ENCODE peak calls at places on chromosomes 13 and 19, in eight cellular contexts. One of them, this sample, is unnamed.

GRCh38 chr19:56125806-56126590 is 4.9 kb upstream of the ZNF787 start:
- DNase-seq in CD8-positive, alpha-beta memory T cell: no peak
- DNase-seq in Peyer's patch: no peak
- DNase-seq in CD4-positive, alpha-beta memory T cell: no peak
- DNase-seq in dorsolateral prefrontal cortex: no peak
- DNase-seq in sigmoid colon: no peak
- DNase-seq in OCI-LY7: no peak
- DNase-seq in lower lobe of right lung: no peak
- DNase-seq in this sample: no peak

GRCh38 chr19:17246681-17247425 is 1.1 kb upstream of the NR2F6 start:
- DNase-seq in CD8-positive, alpha-beta memory T cell: no peak
- DNase-seq in OCI-LY7: no peak
- DNase-seq in Peyer's patch: no peak
- DNase-seq in sigmoid colon: no peak
- DNase-seq in dorsolateral prefrontal cortex: no peak
- DNase-seq in lower lobe of right lung: peak; percentile 66
- DNase-seq in CD4-positive, alpha-beta memory T cell: no peak
- DNase-seq in this sample: no peak

GRCh38 chr13:94454906-94455305 is 24.6 kb downstream of the DCT start:
- DNase-seq in lower lobe of right lung: no peak
- DNase-seq in CD8-positive, alpha-beta memory T cell: no peak
- DNase-seq in Peyer's patch: no peak
- DNase-seq in dorsolateral prefrontal cortex: no peak
- DNase-seq in sigmoid colon: no peak
- DNase-seq in CD4-positive, alpha-beta memory T cell: no peak
- DNase-seq in OCI-LY7: no peak
- DNase-seq in this sample: no peak

GRCh38 chr19:4536798-4537197 is 1.8 kb upstream of the PLIN5 start:
- DNase-seq in lower lobe of right lung: no peak
- DNase-seq in Peyer's patch: no peak
- DNase-seq in OCI-LY7: no peak
- DNase-seq in CD4-positive, alpha-beta memory T cell: no peak
- DNase-seq in CD8-positive, alpha-beta memory T cell: no peak
- DNase-seq in dorsolateral prefrontal cortex: no peak
- DNase-seq in sigmoid colon: no peak
- DNase-seq in this sample: no peak

GRCh38 chr13:73056054-73056962 is 2.5 kb upstream of the KLF5 start:
- DNase-seq in dorsolateral prefrontal cortex: no peak
- DNase-seq in lower lobe of right lung: no peak
- DNase-seq in OCI-LY7: no peak
- DNase-seq in sigmoid colon: no peak
- DNase-seq in Peyer's patch: no peak
- DNase-seq in CD4-positive, alpha-beta memory T cell: no peak
- DNase-seq in CD8-positive, alpha-beta memory T cell: no peak
- DNase-seq in this sample: no peak

GRCh38 chr13:57557979-57558529 is 73.5 kb upstream of the PCDH17 start:
- DNase-seq in sigmoid colon: no peak
- DNase-seq in CD4-positive, alpha-beta memory T cell: no peak
- DNase-seq in dorsolateral prefrontal cortex: no peak
- DNase-seq in Peyer's patch: no peak
- DNase-seq in OCI-LY7: peak; percentile 17
- DNase-seq in CD8-positive, alpha-beta memory T cell: no peak
- DNase-seq in lower lobe of right lung: no peak
- DNase-seq in this sample: no peak

GRCh38 chr19:10416380-10417257 is 3.7 kb upstream of the PDE4A start:
- DNase-seq in Peyer's patch: peak; percentile 88
- DNase-seq in sigmoid colon: peak; percentile 86
- DNase-seq in CD8-positive, alpha-beta memory T cell: peak; percentile 97
- DNase-seq in lower lobe of right lung: peak; percentile 91
- DNase-seq in OCI-LY7: peak; percentile 97
- DNase-seq in dorsolateral prefrontal cortex: peak; percentile 82
- DNase-seq in CD4-positive, alpha-beta memory T cell: peak; percentile 98
- DNase-seq in this sample: peak; percentile 96

GRCh38 chr19:582497-583197 is 7.0 kb upstream of the HCN2 start:
- DNase-seq in CD4-positive, alpha-beta memory T cell: no peak
- DNase-seq in sigmoid colon: no peak
- DNase-seq in lower lobe of right lung: no peak
- DNase-seq in Peyer's patch: no peak
- DNase-seq in dorsolateral prefrontal cortex: no peak
- DNase-seq in CD8-positive, alpha-beta memory T cell: no peak
- DNase-seq in OCI-LY7: no peak
- DNase-seq in this sample: no peak

DNA sequence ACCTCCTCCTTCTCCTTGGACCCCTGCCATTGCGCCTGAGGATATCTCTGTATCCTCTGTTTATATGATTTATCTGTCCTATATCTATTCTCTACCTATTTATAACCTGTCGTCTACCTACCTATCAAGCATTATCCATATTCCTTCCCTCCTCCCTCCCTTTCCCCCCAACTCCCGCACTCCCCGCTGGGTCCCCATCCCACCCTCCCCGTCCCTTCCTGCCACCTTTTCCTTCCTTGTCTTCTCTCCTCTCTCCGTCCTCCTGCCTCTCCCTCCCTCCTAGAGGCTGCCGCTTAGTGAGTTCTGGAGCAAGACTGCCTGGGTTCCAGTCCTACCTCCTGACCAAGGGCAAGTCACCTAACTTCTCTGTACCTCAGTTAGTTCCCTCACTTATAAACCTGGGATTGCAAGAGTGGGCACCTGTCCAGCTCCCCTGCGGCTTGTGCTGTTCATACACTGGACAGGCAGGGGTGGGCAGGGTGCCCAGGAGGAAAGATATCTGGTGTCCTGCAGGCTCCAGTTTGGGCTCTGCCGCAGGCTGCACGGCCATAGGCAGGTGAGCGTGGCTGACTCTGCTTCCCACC is 16.1 kb downstream of the TTYH1 start:
- DNase-seq in Peyer's patch: no peak
- DNase-seq in OCI-LY7: no peak
- DNase-seq in dorsolateral prefrontal cortex: no peak
- DNase-seq in CD4-positive, alpha-beta memory T cell: no peak
- DNase-seq in sigmoid colon: no peak
- DNase-seq in CD8-positive, alpha-beta memory T cell: no peak
- DNase-seq in lower lobe of right lung: peak; percentile 84
- DNase-seq in this sample: no peak
- H3K4me3 ChIP-seq in Peyer's patch: no peak overlapping the region
- H3K4me3 ChIP-seq in OCI-LY7: no peak overlapping the region
- H3K4me3 ChIP-seq in dorsolateral prefrontal cortex: no peak overlapping the region
- H3K4me3 ChIP-seq in CD4-positive, alpha-beta memory T cell: no peak overlapping the region
- H3K4me3 ChIP-seq in sigmoid colon: peak overlapping the region; percentile 35
- H3K4me3 ChIP-seq in CD8-positive, alpha-beta memory T cell: no peak overlapping the region
- H3K4me3 ChIP-seq in lower lobe of right lung: peak overlapping the region; percentile 39
- H3K4me3 ChIP-seq in this sample: no peak overlapping the region

GRCh38 chr19:2477732-2478191 is 1.8 kb downstream of the GADD45B start:
- DNase-seq in CD8-positive, alpha-beta memory T cell: peak; percentile 59
- DNase-seq in Peyer's patch: peak; percentile 51
- DNase-seq in dorsolateral prefrontal cortex: no peak
- DNase-seq in CD4-positive, alpha-beta memory T cell: no peak
- DNase-seq in lower lobe of right lung: peak; percentile 55
- DNase-seq in OCI-LY7: peak; percentile 69
- DNase-seq in sigmoid colon: peak; percentile 81
- DNase-seq in this sample: peak; percentile 45
- H3K27ac ChIP-seq in CD8-positive, alpha-beta memory T cell: peak overlapping the region; percentile 83
- H3K27ac ChIP-seq in Peyer's patch: peak overlapping the region; percentile 78
- H3K27ac ChIP-seq in dorsolateral prefrontal cortex: peak overlapping the region; percentile 86
- H3K27ac ChIP-seq in CD4-positive, alpha-beta memory T cell: peak overlapping the region; percentile 76
- H3K27ac ChIP-seq in lower lobe of right lung: peak overlapping the region; percentile 89
- H3K27ac ChIP-seq in OCI-LY7: peak overlapping the region; percentile 91
- H3K27ac ChIP-seq in sigmoid colon: peak overlapping the region; percentile 94
- H3K27ac ChIP-seq in this sample: peak overlapping the region; percentile 85

GRCh38 chr19:13972368-13973155 is 20.3 kb downstream of the DCAF15 start:
- DNase-seq in dorsolateral prefrontal cortex: no peak
- DNase-seq in CD8-positive, alpha-beta memory T cell: no peak
- DNase-seq in OCI-LY7: no peak
- DNase-seq in sigmoid colon: no peak
- DNase-seq in Peyer's patch: no peak
- DNase-seq in lower lobe of right lung: no peak
- DNase-seq in CD4-positive, alpha-beta memory T cell: no peak
- DNase-seq in this sample: no peak

GRCh38 chr19:13975870-13976269 is 23.6 kb downstream of the DCAF15 start:
- DNase-seq in dorsolateral prefrontal cortex: no peak
- DNase-seq in CD4-positive, alpha-beta memory T cell: no peak
- DNase-seq in Peyer's patch: no peak
- DNase-seq in lower lobe of right lung: no peak
- DNase-seq in sigmoid colon: no peak
- DNase-seq in CD8-positive, alpha-beta memory T cell: no peak
- DNase-seq in OCI-LY7: no peak
- DNase-seq in this sample: no peak

GRCh38 chr19:13976446-13976845 is 24.1 kb downstream of the DCAF15 start:
- DNase-seq in dorsolateral prefrontal cortex: no peak
- DNase-seq in CD8-positive, alpha-beta memory T cell: no peak
- DNase-seq in Peyer's patch: no peak
- DNase-seq in lower lobe of right lung: no peak
- DNase-seq in CD4-positive, alpha-beta memory T cell: no peak
- DNase-seq in OCI-LY7: no peak
- DNase-seq in sigmoid colon: no peak
- DNase-seq in this sample: no peak

GRCh38 chr19:13977803-13978202 is 25.5 kb downstream of the DCAF15 start:
- DNase-seq in lower lobe of right lung: no peak
- DNase-seq in sigmoid colon: no peak
- DNase-seq in OCI-LY7: no peak
- DNase-seq in Peyer's patch: no peak
- DNase-seq in CD8-positive, alpha-beta memory T cell: no peak
- DNase-seq in dorsolateral prefrontal cortex: no peak
- DNase-seq in CD4-positive, alpha-beta memory T cell: no peak
- DNase-seq in this sample: no peak

DNA sequence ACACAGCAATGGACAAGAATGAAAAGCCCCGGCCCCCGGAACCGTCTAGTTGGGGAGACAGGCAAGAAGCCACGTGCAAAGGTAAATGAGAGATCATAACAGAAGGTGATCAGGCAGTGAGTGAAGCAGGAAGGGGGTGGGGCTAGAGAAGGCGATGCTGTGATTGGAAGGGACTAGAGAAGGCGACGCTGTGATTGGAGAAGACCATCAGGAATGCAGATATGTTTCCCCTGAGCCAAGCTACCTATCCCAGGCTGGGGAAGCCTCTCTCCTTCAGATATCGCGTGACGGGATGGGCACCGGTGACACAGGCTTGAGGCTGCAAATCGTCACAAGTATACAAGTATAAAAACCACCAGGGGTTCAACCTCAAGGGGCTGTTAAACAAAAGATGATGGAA is 21.8 kb downstream of the DCAF15 start:
- DNase-seq in dorsolateral prefrontal cortex: no peak
- DNase-seq in CD8-positive, alpha-beta memory T cell: no peak
- DNase-seq in sigmoid colon: no peak
- DNase-seq in lower lobe of right lung: no peak
- DNase-seq in CD4-positive, alpha-beta memory T cell: no peak
- DNase-seq in OCI-LY7: peak; percentile 84
- DNase-seq in Peyer's patch: no peak
- DNase-seq in this sample: no peak
- H3K4me3 ChIP-seq in dorsolateral prefrontal cortex: no peak overlapping the region
- H3K4me3 ChIP-seq in CD8-positive, alpha-beta memory T cell: no peak overlapping the region
- H3K4me3 ChIP-seq in sigmoid colon: no peak overlapping the region
- H3K4me3 ChIP-seq in lower lobe of right lung: no peak overlapping the region
- H3K4me3 ChIP-seq in CD4-positive, alpha-beta memory T cell: no peak overlapping the region
- H3K4me3 ChIP-seq in OCI-LY7: no peak overlapping the region
- H3K4me3 ChIP-seq in Peyer's patch: no peak overlapping the region
- H3K4me3 ChIP-seq in this sample: no peak overlapping the region

GRCh38 chr13:44474122-44474910 is 100.7 kb downstream of the SERP2 start:
- DNase-seq in dorsolateral prefrontal cortex: no peak
- DNase-seq in Peyer's patch: no peak
- DNase-seq in lower lobe of right lung: no peak
- DNase-seq in CD4-positive, alpha-beta memory T cell: no peak
- DNase-seq in CD8-positive, alpha-beta memory T cell: no peak
- DNase-seq in OCI-LY7: no peak
- DNase-seq in sigmoid colon: no peak
- DNase-seq in this sample: no peak

GRCh38 chr13:44470623-44471562 is 97.3 kb downstream of the SERP2 start:
- DNase-seq in OCI-LY7: peak; percentile 57
- DNase-seq in CD4-positive, alpha-beta memory T cell: no peak
- DNase-seq in CD8-positive, alpha-beta memory T cell: no peak
- DNase-seq in dorsolateral prefrontal cortex: no peak
- DNase-seq in Peyer's patch: no peak
- DNase-seq in sigmoid colon: no peak
- DNase-seq in lower lobe of right lung: no peak
- DNase-seq in this sample: no peak

DNA sequence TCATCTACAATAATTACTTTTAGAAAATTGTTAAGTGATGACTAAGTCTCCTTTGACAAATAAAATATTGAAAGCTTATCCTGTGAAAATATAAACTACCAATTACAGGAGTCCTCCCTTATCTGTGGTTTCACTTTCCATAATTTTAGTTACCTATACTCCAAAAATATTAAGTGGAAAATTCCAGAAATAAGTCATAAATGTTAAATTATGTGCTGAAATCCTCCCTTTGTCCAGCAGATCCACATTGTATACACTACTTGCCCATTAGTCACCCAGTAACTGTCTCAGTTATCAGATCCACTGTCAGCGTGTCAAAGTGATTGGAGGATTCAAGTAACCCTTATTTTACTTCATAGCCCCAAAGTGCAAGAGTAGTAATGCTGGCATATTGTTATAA is 98.1 kb downstream of the SERP2 start:
- DNase-seq in CD8-positive, alpha-beta memory T cell: no peak
- DNase-seq in CD4-positive, alpha-beta memory T cell: no peak
- DNase-seq in Peyer's patch: no peak
- DNase-seq in sigmoid colon: no peak
- DNase-seq in OCI-LY7: no peak
- DNase-seq in lower lobe of right lung: no peak
- DNase-seq in dorsolateral prefrontal cortex: no peak
- DNase-seq in this sample: no peak
- H3K27ac ChIP-seq in CD8-positive, alpha-beta memory T cell: no peak overlapping the region
- H3K27ac ChIP-seq in CD4-positive, alpha-beta memory T cell: no peak overlapping the region
- H3K27ac ChIP-seq in Peyer's patch: no peak overlapping the region
- H3K27ac ChIP-seq in sigmoid colon: no peak overlapping the region
- H3K27ac ChIP-seq in OCI-LY7: no peak overlapping the region
- H3K27ac ChIP-seq in lower lobe of right lung: no peak overlapping the region
- H3K27ac ChIP-seq in dorsolateral prefrontal cortex: no peak overlapping the region
- H3K27ac ChIP-seq in this sample: no peak overlapping the region

GRCh38 chr19:57324992-57325391 is 4.7 kb downstream of the ZNF543 start:
- DNase-seq in lower lobe of right lung: no peak
- DNase-seq in Peyer's patch: no peak
- DNase-seq in dorsolateral prefrontal cortex: no peak
- DNase-seq in sigmoid colon: no peak
- DNase-seq in CD4-positive, alpha-beta memory T cell: no peak
- DNase-seq in CD8-positive, alpha-beta memory T cell: no peak
- DNase-seq in OCI-LY7: no peak
- DNase-seq in this sample: no peak

GRCh38 chr19:57327993-57328392 is 7.7 kb downstream of the ZNF543 start:
- DNase-seq in OCI-LY7: no peak
- DNase-seq in CD4-positive, alpha-beta memory T cell: no peak
- DNase-seq in sigmoid colon: no peak
- DNase-seq in lower lobe of right lung: no peak
- DNase-seq in dorsolateral prefrontal cortex: no peak
- DNase-seq in CD8-positive, alpha-beta memory T cell: no peak
- DNase-seq in Peyer's patch: no peak
- DNase-seq in this sample: no peak
- H3K4me3 ChIP-seq in OCI-LY7: no peak overlapping the region
- H3K4me3 ChIP-seq in CD4-positive, alpha-beta memory T cell: no peak overlapping the region
- H3K4me3 ChIP-seq in sigmoid colon: no peak overlapping the region
- H3K4me3 ChIP-seq in lower lobe of right lung: no peak overlapping the region
- H3K4me3 ChIP-seq in dorsolateral prefrontal cortex: no peak overlapping the region
- H3K4me3 ChIP-seq in CD8-positive, alpha-beta memory T cell: no peak overlapping the region
- H3K4me3 ChIP-seq in Peyer's patch: no peak overlapping the region
- H3K4me3 ChIP-seq in this sample: no peak overlapping the region

GRCh38 chr13:43579321-43579720 is 207.5 kb downstream of the ENOX1 start:
- DNase-seq in lower lobe of right lung: no peak
- DNase-seq in OCI-LY7: no peak
- DNase-seq in dorsolateral prefrontal cortex: no peak
- DNase-seq in CD8-positive, alpha-beta memory T cell: no peak
- DNase-seq in CD4-positive, alpha-beta memory T cell: no peak
- DNase-seq in sigmoid colon: no peak
- DNase-seq in Peyer's patch: no peak
- DNase-seq in this sample: no peak
- H3K27ac ChIP-seq in lower lobe of right lung: no peak overlapping the region
- H3K27ac ChIP-seq in OCI-LY7: no peak overlapping the region
- H3K27ac ChIP-seq in dorsolateral prefrontal cortex: peak overlapping the region; percentile 83
- H3K27ac ChIP-seq in CD8-positive, alpha-beta memory T cell: no peak overlapping the region
- H3K27ac ChIP-seq in CD4-positive, alpha-beta memory T cell: no peak overlapping the region
- H3K27ac ChIP-seq in sigmoid colon: no peak overlapping the region
- H3K27ac ChIP-seq in Peyer's patch: no peak overlapping the region
- H3K27ac ChIP-seq in this sample: no peak overlapping the region